ENCODE peak calls at places on chromosomes 4 and X, in six cellular contexts. X is right atrium auricular region, Z is Peyer's patch, M is activated B cell treated with CpG ODN at 0.5 μM for 24 hours, U is left lung, G is IMR-90. D is an unnamed sample.

GRCh38 chrX:42869659-42870476 is 91.9 kb upstream of the PPP1R2C start:
- DNase-seq in U (no peak), G (no peak), X (no peak), Z (no peak), M (no peak), D (no peak)

GRCh38 chrX:17266171-17266570 is 108.8 kb upstream of the NHS start:
- DNase-seq in M (no peak), Z (no peak), G (no peak), U (no peak), X (no peak), D (no peak)

GRCh38 chrX:136652822-136653723 is 5.1 kb downstream of the CD40LG start:
- DNase-seq in U (no peak), Z (no peak), M (no peak), X (no peak), G (no peak), D (no peak)

GRCh38 chr4:48311896-48312295 is 29.4 kb upstream of the SLAIN2 start:
- DNase-seq in M (no peak), X (no peak), G (peak; percentile 16), U (no peak), Z (no peak), D (no peak)

GRCh38 chrX:118724352-118724751 is 3.1 kb upstream of the IL13RA1 start:
- DNase-seq in M (peak; percentile 18), Z (no peak), X (no peak), U (no peak), G (no peak), D (no peak)

GRCh38 chr4:165464813-165465381 is 86.1 kb downstream of the CPE start:
- DNase-seq in U (no peak), G (peak; percentile 48), Z (no peak), X (no peak), M (no peak), D (no peak)

GRCh38 chrX:13774696-13775095 is 40.1 kb downstream of the OFD1 start:
- DNase-seq in M (no peak), U (no peak), X (no peak), Z (no peak), G (peak; percentile 23), D (no peak)

GRCh38 chr4:107037188-107037587 is 1.1 kb upstream of the DKK2 start:
- DNase-seq in Z (no peak), M (no peak), U (no peak), G (peak; percentile 2), X (peak; percentile 59), D (no peak)

GRCh38 chr4:173448557-173448918 is 49.6 kb upstream of the SCRG1 start:
- DNase-seq in U (no peak), X (no peak), G (peak; percentile 33), Z (no peak), M (no peak), D (no peak)

GRCh38 chr4:113952452-113953029 is 26.9 kb downstream of the ARSJ start:
- DNase-seq in M (no peak), G (peak; percentile 62), U (no peak), Z (no peak), X (no peak), D (no peak)

GRCh38 chr4:99404595-99405287 is 30.4 kb downstream of the ADH7 start:
- DNase-seq in U (no peak), G (peak; percentile 95), X (no peak), M (no peak), Z (no peak), D (no peak)

GRCh38 chrX:47749185-47749967 is 87.3 kb upstream of the ZNF81 start:
- DNase-seq in G (peak; percentile 61), U (no peak), Z (no peak), X (no peak), M (no peak), D (no peak)

GRCh38 chr4:184680698-184681097 is 31.2 kb downstream of the PRIMPOL start:
- DNase-seq in U (no peak), M (no peak), X (no peak), Z (no peak), G (no peak), D (no peak)

GRCh38 chr4:168857546-168858314 is 152.3 kb downstream of the CBR4 start:
- DNase-seq in G (peak; percentile 94), Z (no peak), M (no peak), U (no peak), X (no peak), D (no peak)

GRCh38 chrX:130268500-130269170 is at the start of gene ZNF280C:
- DNase-seq in G (peak; percentile 91), X (peak; percentile 87), U (peak; percentile 88), Z (peak; percentile 86), M (peak; percentile 80), D (peak; percentile 88)

GRCh38 chr4:77579406-77580076 is 26.1 kb upstream of the CXCL13 start:
- DNase-seq in U (no peak), Z (no peak), G (peak; percentile 78), X (no peak), M (no peak), D (no peak)

GRCh38 chr4:97367878-97368277 is 775.4 kb downstream of the STPG2 start:
- DNase-seq in M (no peak), X (no peak), Z (no peak), G (no peak), U (no peak), D (no peak)

GRCh38 chr4:73609688-73610087 is 10.5 kb downstream of the RASSF6 start:
- DNase-seq in G (peak; percentile 73), U (no peak), Z (no peak), M (no peak), X (no peak), D (no peak)

GRCh38 chr4:48483777-48484493 is 792 bp downstream of the SLC10A4 start:
- DNase-seq in Z (no peak), U (no peak), G (no peak), M (peak; percentile 19), X (no peak), D (no peak)

GRCh38 chr4:166012129-166013078 is 139.4 kb downstream of the TLL1 start:
- DNase-seq in X (no peak), G (no peak), M (no peak), Z (no peak), U (no peak), D (no peak)

GRCh38 chrX:116436358-116436816 is at the start of gene SLC6A14:
- DNase-seq in G (no peak), Z (no peak), M (no peak), U (peak; percentile 57), X (no peak), D (no peak)

GRCh38 chr4:2746891-2747695 is 9.0 kb downstream of the TNIP2 start:
- DNase-seq in G (no peak), X (no peak), Z (no peak), U (no peak), M (no peak), D (no peak)

GRCh38 chr4:153618831-153619230 is 65.2 kb upstream of the TLR2 start:
- DNase-seq in U (no peak), X (no peak), M (no peak), G (peak; percentile 13), Z (no peak), D (no peak)

GRCh38 chrX:114626323-114626722 is 42.4 kb downstream of the HTR2C start:
- DNase-seq in U (no peak), X (no peak), Z (no peak), G (peak; percentile 3), M (no peak), D (no peak)

GRCh38 chr4:10694151-10694825 is 9.7 kb upstream of the CLNK start:
- DNase-seq in Z (no peak), M (no peak), U (no peak), G (peak; percentile 28), X (no peak), D (no peak)

GRCh38 chrX:24371391-24371972 is 11.0 kb downstream of the SUPT20HL1 start:
- DNase-seq in Z (peak; percentile 46), U (peak; percentile 41), M (peak; percentile 15), X (peak; percentile 68), G (peak; percentile 47), D (peak; percentile 54)

GRCh38 chrX:38260231-38260630 is 39.6 kb upstream of the SRPX start:
- DNase-seq in G (peak; percentile 11), U (no peak), M (no peak), X (no peak), Z (no peak), D (no peak)

GRCh38 chrX:74940414-74940813 is 15.2 kb upstream of the NEXMIF start:
- DNase-seq in X (no peak), M (no peak), U (no peak), G (no peak), Z (no peak), D (no peak)

GRCh38 chrX:68232206-68232605 is 201.1 kb downstream of the OPHN1 start:
- DNase-seq in G (no peak), Z (no peak), M (no peak), U (no peak), X (no peak), D (no peak)

GRCh38 chr4:40264995-40265909 is 68.4 kb downstream of the RHOH start:
- DNase-seq in U (peak; percentile 40), Z (peak; percentile 70), G (no peak), X (no peak), M (no peak), D (no peak)
- TF ChIP-seq CTCF in U (no peak), Z (no peak), G (no peak), X (no peak), M (no peak), D (no peak)

DNA sequence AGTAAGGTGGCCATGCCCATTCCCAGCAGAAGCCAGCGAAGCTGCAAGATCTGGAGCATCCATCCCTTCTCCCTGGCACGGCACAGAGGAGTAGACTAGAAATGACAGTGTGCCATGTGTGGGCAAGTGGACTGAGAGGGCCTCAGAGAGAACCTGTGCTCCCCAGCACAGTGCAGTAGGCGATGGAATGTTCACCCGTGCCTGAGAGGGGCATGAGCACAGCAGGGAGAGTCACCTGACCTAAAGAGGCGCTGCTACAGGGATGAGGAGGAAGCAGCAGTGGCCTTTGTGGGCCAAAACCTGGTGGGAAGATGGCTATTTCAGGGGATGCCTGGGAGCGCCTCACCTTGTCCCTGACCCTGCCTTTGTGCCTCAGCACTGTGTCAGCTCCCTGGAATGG is 8.0 kb upstream of the CDKN2AIP start:
- DNase-seq in Z (no peak), G (no peak), U (no peak), M (no peak), X (no peak), D (no peak)
- TF ChIP-seq CTCF in Z (no peak), G (no peak), U (no peak), M (no peak), X (no peak), D (no peak)

DNA sequence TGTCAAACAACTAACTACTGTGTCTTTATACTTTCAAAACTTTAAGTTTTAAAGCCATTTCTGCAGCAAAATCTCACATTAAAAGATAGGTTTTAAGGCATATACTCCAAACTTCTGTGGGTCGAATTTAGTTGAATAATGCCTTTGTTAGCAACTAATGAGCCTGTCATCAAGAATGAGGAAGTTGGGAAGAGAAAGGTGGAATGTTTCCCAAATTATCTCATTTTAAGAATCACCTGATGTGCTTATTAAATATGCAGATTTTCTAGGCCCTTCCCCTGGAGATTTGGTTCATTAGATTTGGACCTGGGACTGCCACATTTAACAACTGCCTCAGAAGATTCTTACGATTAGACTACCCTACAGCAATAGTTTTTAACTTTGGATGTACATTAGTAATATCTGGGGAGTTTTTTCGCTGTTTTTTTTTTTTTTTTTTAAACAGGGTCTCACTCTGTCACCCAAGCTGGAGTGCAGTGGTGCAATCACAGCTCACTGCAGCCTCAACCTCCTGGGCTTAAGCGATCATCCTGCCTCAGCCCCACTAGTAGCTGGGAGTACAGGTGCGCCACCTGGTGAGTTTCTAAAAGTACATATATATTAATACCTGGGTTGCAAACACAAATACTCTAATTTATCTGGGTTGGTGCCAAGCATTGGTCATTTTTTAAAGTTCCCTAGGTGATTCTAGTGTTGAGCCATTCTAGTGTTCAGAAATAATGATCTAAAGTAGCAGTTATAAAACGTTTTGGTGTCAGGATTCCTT is 16.1 kb upstream of the TASL start:
- DNase-seq in M (no peak), U (no peak), X (no peak), G (no peak), Z (peak; percentile 58), D (peak; percentile 1)
- TF ChIP-seq CTCF in M (no peak), U (no peak), X (no peak), G (no peak), Z (no peak), D (peak; percentile 28)

GRCh38 chr4:43048570-43048969 is 156.1 kb downstream of the GRXCR1 start:
- DNase-seq in X (no peak), U (no peak), M (no peak), Z (no peak), G (no peak), D (no peak)
- TF ChIP-seq CTCF in X (no peak), U (no peak), M (no peak), Z (no peak), G (peak; percentile 12), D (no peak)

D was measured in CD4-positive, alpha-beta T cell.